ENCODE peak calls at places on chromosomes 2 and 18, in ten cellular contexts. G is IMR-90; P is CD8-positive, alpha-beta T cell; U is uterus; K is fibroblast of mammary gland; M is OCI-LY7; R is kidney epithelial cell; A is mucosa of descending colon; D is hepatocyte; E is AG04450. W is an unnamed sample.

GRCh38 chr2:201090574-201090973 is 18.8 kb downstream of the NDUFB3 start:
- DNase-seq in G (no peak), P (no peak), U (no peak), K (no peak), M (no peak), R (no peak), A (no peak), D (no peak), E (no peak), W (no peak)

GRCh38 chr2:170771049-170771937 is 1.1 kb downstream of the ERICH2 start:
- DNase-seq in G (peak), P (peak), U (no peak), K (peak), M (no peak), R (no peak), A (peak), D (no peak), E (no peak), W (peak)

GRCh38 chr2:97669448-97669847 is at the start of gene C2orf92:
- DNase-seq in G (no peak), P (no peak), U (no peak), K (no peak), M (peak), R (no peak), A (no peak), D (no peak), E (no peak), W (no peak)

GRCh38 chr18:46324556-46324955 is 220.4 kb downstream of the HAUS1 start:
- DNase-seq in G (peak), P (no peak), U (no peak), K (peak), M (peak), R (no peak), A (no peak), D (peak), E (peak), W (peak)

GRCh38 chr2:6866239-6866745 is 585 bp upstream of the CMPK2 start:
- DNase-seq in G (peak), P (peak), U (peak), K (peak), M (peak), R (no peak), A (peak), D (peak), E (no peak), W (peak)

GRCh38 chr2:174282449-174282848 is 34.1 kb upstream of the OLA1 start:
- DNase-seq in G (no peak), P (no peak), U (no peak), K (no peak), M (no peak), R (no peak), A (no peak), D (no peak), E (no peak), W (no peak)

GRCh38 chr2:20514596-20515269 is 67.9 kb downstream of the RHOB start:
- DNase-seq in G (peak), P (no peak), U (no peak), K (peak), M (no peak), R (peak), A (no peak), D (peak), E (peak), W (peak)

GRCh38 chr2:56130463-56131070 is 53.2 kb upstream of the CCDC85A start:
- DNase-seq in G (peak), P (no peak), U (no peak), K (peak), M (peak), R (no peak), A (peak), D (peak), E (peak), W (peak)

GRCh38 chr2:168338803-168339437 is 91.5 kb upstream of the STK39 start:
- DNase-seq in G (no peak), P (no peak), U (no peak), K (no peak), M (no peak), R (no peak), A (no peak), D (no peak), E (no peak), W (no peak)

GRCh38 chr2:183269956-183270355 is 145.7 kb downstream of the NUP35 start:
- DNase-seq in G (no peak), P (no peak), U (no peak), K (peak), M (no peak), R (no peak), A (no peak), D (no peak), E (no peak), W (peak)

GRCh38 chr2:43101751-43102150 is 124.7 kb downstream of the ZFP36L2 start:
- DNase-seq in G (no peak), P (no peak), U (no peak), K (no peak), M (no peak), R (no peak), A (no peak), D (no peak), E (no peak), W (no peak)

GRCh38 chr2:169478339-169478738 is 955 bp upstream of the BBS5 start:
- DNase-seq in G (peak), P (no peak), U (no peak), K (peak), M (no peak), R (no peak), A (peak), D (no peak), E (no peak), W (peak)

GRCh38 chr2:236209535-236209934 is 41.3 kb upstream of the GBX2 start:
- DNase-seq in G (no peak), P (no peak), U (no peak), K (no peak), M (no peak), R (no peak), A (no peak), D (no peak), E (no peak), W (peak)

GRCh38 chr2:28616618-28617017 is 120.8 kb downstream of the PLB1 start:
- DNase-seq in G (peak), P (no peak), U (no peak), K (peak), M (no peak), R (no peak), A (no peak), D (no peak), E (no peak), W (peak)

GRCh38 chr2:84958135-84959044 is 12.6 kb upstream of the KCMF1 start:
- DNase-seq in G (peak), P (no peak), U (no peak), K (peak), M (no peak), R (peak), A (no peak), D (peak), E (peak), W (peak)

GRCh38 chr2:51628953-51629352 is 597.0 kb upstream of the NRXN1 start:
- DNase-seq in G (no peak), P (no peak), U (no peak), K (no peak), M (no peak), R (no peak), A (no peak), D (no peak), E (no peak), W (no peak)

GRCh38 chr18:63444567-63444966 is 22.3 kb upstream of the VPS4B start:
- DNase-seq in G (peak), P (no peak), U (no peak), K (peak), M (no peak), R (no peak), A (no peak), D (peak), E (no peak), W (peak)

GRCh38 chr2:32220445-32220844 is 44.2 kb downstream of the NLRC4 start:
- DNase-seq in G (no peak), P (no peak), U (no peak), K (no peak), M (no peak), R (no peak), A (no peak), D (no peak), E (no peak), W (no peak)

GRCh38 chr18:79718878-79719477 is 39.4 kb downstream of the CTDP1 start:
- DNase-seq in G (no peak), P (no peak), U (no peak), K (no peak), M (no peak), R (no peak), A (no peak), D (no peak), E (no peak), W (no peak)

GRCh38 chr2:134628453-134628852 is 90.3 kb downstream of the TMEM163 start:
- DNase-seq in G (no peak), P (no peak), U (no peak), K (no peak), M (no peak), R (no peak), A (no peak), D (no peak), E (no peak), W (no peak)

GRCh38 chr2:189824694-189825396 is 40.6 kb downstream of the PMS1 start:
- DNase-seq in G (peak), P (no peak), U (no peak), K (no peak), M (no peak), R (no peak), A (no peak), D (no peak), E (no peak), W (peak)

GRCh38 chr2:18611184-18611583 is 21.8 kb upstream of the NT5C1B start:
- DNase-seq in G (peak), P (no peak), U (no peak), K (no peak), M (no peak), R (no peak), A (no peak), D (no peak), E (peak), W (no peak)

GRCh38 chr2:33013684-33014110 is 66.9 kb downstream of the LTBP1 start:
- DNase-seq in G (peak), P (no peak), U (no peak), K (no peak), M (no peak), R (no peak), A (no peak), D (no peak), E (no peak), W (peak)

GRCh38 chr18:54140641-54141040 is 83.8 kb downstream of the MBD2 start:
- DNase-seq in G (peak), P (no peak), U (no peak), K (peak), M (no peak), R (no peak), A (no peak), D (no peak), E (no peak), W (peak)

DNA sequence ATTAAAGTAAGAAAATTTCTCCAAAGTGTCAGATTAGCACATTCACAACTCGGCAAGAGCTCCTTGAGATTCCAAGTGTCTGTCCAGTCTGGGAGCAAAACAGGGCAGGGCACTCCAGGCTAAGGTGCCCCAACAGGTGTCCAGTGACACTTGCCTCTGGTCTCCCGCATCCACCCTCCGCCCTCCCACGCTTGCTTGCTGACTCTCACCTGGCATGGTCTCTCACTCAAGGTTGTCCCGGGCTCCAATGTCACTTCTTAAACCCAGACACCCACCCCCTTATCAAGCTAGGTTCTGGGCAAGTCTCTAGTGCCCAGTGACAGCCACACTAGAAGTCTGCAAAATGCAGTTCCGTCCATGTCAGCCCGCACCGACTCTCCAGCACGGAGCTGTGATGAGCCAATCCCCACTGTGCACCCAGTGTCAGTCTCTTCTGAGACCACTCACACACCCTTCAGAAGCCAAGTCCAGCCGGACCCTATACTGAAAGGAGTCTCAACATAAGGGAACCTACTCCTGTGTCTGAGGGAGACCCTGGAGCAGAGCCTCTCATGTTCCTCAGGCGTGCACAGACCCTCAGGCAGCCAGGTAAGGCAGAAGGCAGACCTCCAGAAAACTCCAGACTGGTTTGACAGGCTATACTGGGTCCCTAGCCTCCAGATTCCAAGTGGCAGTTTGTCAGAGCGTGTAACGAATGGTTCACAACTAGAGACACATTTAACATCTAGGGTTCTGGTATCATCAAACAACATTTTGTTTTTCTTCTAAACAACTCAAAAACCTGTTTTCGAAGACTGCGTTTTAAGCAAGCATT is 45.6 kb downstream of the HDLBP start:
- DNase-seq in G (no peak), P (no peak), U (no peak), K (no peak), M (no peak), R (no peak), A (no peak), D (no peak), E (no peak), W (no peak)
- H3K4me3 ChIP-seq in G (no peak), P (no peak), U (no peak), K (peak), M (no peak), R (no peak), A (no peak), D (peak), E (peak), W (peak)

DNA sequence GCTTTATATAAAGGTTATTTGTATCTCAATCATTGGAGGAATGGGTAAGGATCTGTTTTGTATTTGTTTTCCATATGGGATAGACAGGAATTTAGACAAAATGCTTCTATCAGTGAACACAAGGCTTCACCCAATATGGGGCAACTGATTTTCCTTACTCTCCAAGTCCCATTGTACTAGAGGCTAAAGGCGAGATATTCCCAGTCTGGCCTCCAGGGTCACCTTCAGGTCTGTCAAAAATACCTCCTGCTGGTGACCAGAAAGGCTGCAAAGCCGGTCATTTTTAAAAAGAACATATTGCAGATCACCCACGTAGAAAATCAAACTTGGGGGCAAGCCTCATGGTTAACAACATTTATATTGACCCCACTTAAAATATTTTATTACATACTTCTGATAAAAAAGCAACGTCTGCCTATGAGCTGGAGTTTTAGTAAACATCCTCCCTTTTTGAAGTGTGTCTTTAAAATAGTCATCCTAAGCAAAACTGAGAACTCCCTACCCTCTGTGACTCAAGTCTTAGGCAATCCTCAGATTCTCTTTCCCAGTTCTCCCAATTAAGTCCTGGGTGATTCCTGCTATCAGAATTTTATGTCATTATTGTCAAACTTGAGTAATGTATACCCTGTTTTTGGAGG is 276.6 kb downstream of the MREG start:
- DNase-seq in G (peak), P (no peak), U (no peak), K (peak), M (no peak), R (no peak), A (no peak), D (no peak), E (no peak), W (peak)
- TF ChIP-seq CTCF in G (peak), P (no peak), U (peak), K (peak), M (no peak), R (peak), A (no peak), D (no peak), E (peak), W (peak)

GRCh38 chr2:226477221-226478120 is 322.1 kb downstream of the IRS1 start:
- DNase-seq in G (peak), P (no peak), U (peak), K (peak), M (no peak), R (no peak), A (no peak), D (no peak), E (no peak), W (no peak)
- H3K4me3 ChIP-seq in G (no peak), P (no peak), U (no peak), K (no peak), M (no peak), R (no peak), A (no peak), D (no peak), E (no peak), W (no peak)

DNA sequence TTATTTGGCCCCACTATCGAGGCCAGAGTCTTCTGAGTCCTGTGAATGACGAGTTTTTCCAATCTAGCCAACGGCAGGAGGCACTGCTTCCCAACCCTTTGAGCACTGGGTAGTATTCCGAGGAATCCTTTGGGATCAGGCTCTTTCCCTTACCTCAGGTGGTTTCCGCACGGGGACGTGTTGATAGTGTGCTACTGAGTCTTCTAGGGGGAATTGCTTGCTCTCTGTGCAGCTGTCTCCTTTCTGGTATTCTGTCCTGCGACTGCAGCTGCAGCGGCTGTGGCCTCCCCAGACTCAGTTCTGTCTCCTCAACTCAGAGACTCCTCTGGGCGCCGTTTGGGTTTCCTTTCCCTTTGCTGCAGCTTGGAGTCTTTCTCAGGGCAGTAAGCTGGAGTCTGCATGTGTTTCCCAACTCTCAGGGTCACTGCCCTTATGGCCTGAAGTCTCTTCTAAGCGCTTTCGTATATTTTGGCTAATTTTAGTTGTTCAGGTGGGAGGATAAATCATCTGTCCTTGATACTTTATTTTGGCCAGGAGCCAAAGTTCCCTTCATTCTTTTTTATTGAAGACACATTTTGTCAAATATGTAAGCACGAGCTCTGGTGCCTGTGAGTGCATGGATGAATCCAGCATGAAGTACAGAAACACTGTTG is 118.4 kb downstream of the MAP4K4 start:
- DNase-seq in G (no peak), P (no peak), U (peak), K (peak), M (no peak), R (no peak), A (no peak), D (no peak), E (no peak), W (peak)
- TF ChIP-seq CTCF in G (no peak), P (no peak), U (no peak), K (peak), M (no peak), R (no peak), A (no peak), D (no peak), E (no peak), W (no peak)

DNA sequence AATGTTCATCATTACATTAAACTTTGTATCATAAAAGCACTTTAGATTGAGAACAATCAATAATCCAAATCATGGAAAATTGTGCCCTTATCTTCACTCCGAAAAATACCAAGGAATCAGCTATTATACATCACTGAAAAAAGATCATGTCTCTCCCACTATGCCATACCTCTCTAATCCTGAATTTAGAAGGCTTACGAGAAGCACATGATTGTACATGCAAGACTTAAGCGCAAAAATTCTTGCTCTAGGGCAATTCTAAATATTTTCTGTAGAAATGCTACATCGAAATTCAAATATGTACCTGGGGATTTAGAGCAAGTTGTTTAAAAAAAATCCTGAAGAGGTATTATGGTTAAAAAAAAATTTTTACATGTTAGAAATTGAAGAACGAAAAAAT is 1.3 kb downstream of the CYTIP start:
- DNase-seq in G (no peak), P (no peak), U (no peak), K (no peak), M (peak), R (no peak), A (no peak), D (no peak), E (no peak), W (no peak)
- H3K4me3 ChIP-seq in G (no peak), P (peak), U (no peak), K (no peak), M (peak), R (no peak), A (no peak), D (no peak), E (no peak), W (no peak)

GRCh38 chr2:191638802-191639172 is 39.1 kb upstream of the NABP1 start:
- DNase-seq in G (no peak), P (no peak), U (no peak), K (no peak), M (no peak), R (no peak), A (no peak), D (no peak), E (no peak), W (no peak)
- TF ChIP-seq CTCF in G (no peak), P (no peak), U (no peak), K (no peak), M (no peak), R (no peak), A (no peak), D (no peak), E (no peak), W (no peak)

GRCh38 chr18:10232062-10232461 is 222.4 kb upstream of the APCDD1 start:
- DNase-seq in G (no peak), P (no peak), U (no peak), K (no peak), M (no peak), R (no peak), A (no peak), D (no peak), E (no peak), W (no peak)
- H3K4me3 ChIP-seq in G (no peak), P (no peak), U (no peak), K (no peak), M (no peak), R (no peak), A (no peak), D (no peak), E (no peak), W (no peak)

GRCh38 chr2:130768191-130768855 is 13.0 kb downstream of the AMER3 start:
- DNase-seq in G (no peak), P (no peak), U (no peak), K (no peak), M (no peak), R (no peak), A (no peak), D (no peak), E (no peak), W (no peak)
- TF ChIP-seq CTCF in G (no peak), P (no peak), U (no peak), K (no peak), M (peak), R (no peak), A (no peak), D (no peak), E (no peak), W (no peak)

W was measured in fibroblast of pulmonary artery.